ENCODE peak calls at places on chromosomes 12 and 14, in ten cellular contexts. R, S, V, C, Z, O, K, I, M and B are unnamed samples.

GRCh38 chr12:22443379-22444316 is 100.7 kb downstream of the C2CD5 start:
- DNase-seq in O (peak; percentile 67), V (peak; percentile 58), K (peak; percentile 47), I (peak; percentile 87), Z (peak; percentile 65), S (peak; percentile 71), C (peak; percentile 73), R (peak; percentile 8), M (peak; percentile 82), B (peak; percentile 73)

GRCh38 chr12:104859144-104859543 is 98.9 kb downstream of the SLC41A2 start:
- DNase-seq in C (no peak), S (no peak), M (peak; percentile 25), I (no peak), V (peak; percentile 52), Z (no peak), K (no peak), R (no peak), O (no peak), B (no peak)

GRCh38 chr12:52205584-52206308 is 13.9 kb upstream of the KRT80 start:
- DNase-seq in M (no peak), V (no peak), O (no peak), Z (no peak), C (no peak), S (no peak), R (no peak), I (no peak), K (no peak), B (no peak)

GRCh38 chr14:80629606-80630005 is 311.9 kb downstream of the CEP128 start:
- DNase-seq in Z (no peak), R (no peak), C (no peak), K (no peak), V (no peak), O (no peak), I (no peak), M (no peak), S (no peak), B (no peak)

GRCh38 chr12:47686645-47687240 is 19.1 kb downstream of the RPAP3 start:
- DNase-seq in M (peak; percentile 21), K (peak; percentile 28), I (peak; percentile 75), O (peak; percentile 22), R (no peak), C (no peak), V (peak; percentile 5), Z (no peak), S (no peak), B (no peak)

GRCh38 chr12:96457191-96457930 is 32.0 kb upstream of the CFAP54 start:
- DNase-seq in Z (no peak), O (no peak), C (no peak), I (no peak), S (no peak), M (no peak), V (no peak), K (no peak), R (no peak), B (no peak)

GRCh38 chr12:3928538-3929220 is 55.5 kb upstream of the PARP11 start:
- DNase-seq in I (no peak), Z (no peak), M (peak; percentile 52), O (no peak), C (no peak), R (no peak), K (no peak), S (no peak), V (no peak), B (no peak)

GRCh38 chr14:100065942-100066574 is 836 bp downstream of the EVL start:
- DNase-seq in M (no peak), O (peak; percentile 84), I (no peak), C (no peak), Z (no peak), R (no peak), S (peak; percentile 33), V (no peak), K (peak; percentile 87), B (no peak)

GRCh38 chr14:61382842-61383241 is 61.5 kb downstream of the PRKCH start:
- DNase-seq in C (no peak), V (no peak), R (no peak), I (no peak), O (no peak), Z (no peak), M (no peak), K (no peak), S (no peak), B (no peak)

GRCh38 chr14:102220031-102220430 is 80.3 kb downstream of the WDR20 start:
- DNase-seq in C (no peak), Z (no peak), S (no peak), O (no peak), R (no peak), M (no peak), V (no peak), I (no peak), K (no peak), B (no peak)

GRCh38 chr14:95652171-95652570 is 34.1 kb upstream of the TCL1B start:
- DNase-seq in R (no peak), S (no peak), V (no peak), O (no peak), Z (no peak), C (no peak), K (no peak), I (no peak), M (no peak), B (no peak)

GRCh38 chr12:101475751-101476305 is 692 bp downstream of the SPIC start:
- DNase-seq in C (no peak), M (no peak), V (no peak), R (no peak), Z (no peak), O (no peak), K (no peak), I (no peak), S (no peak), B (no peak)

GRCh38 chr12:118773956-118774723 is 207.2 kb upstream of the SRRM4 start:
- DNase-seq in M (no peak), S (no peak), C (no peak), R (peak; percentile 4), V (no peak), Z (no peak), K (no peak), O (no peak), I (no peak), B (no peak)

GRCh38 chr14:71725802-71726638 is 206.2 kb upstream of the RGS6 start:
- DNase-seq in O (no peak), S (no peak), R (no peak), K (no peak), Z (no peak), C (no peak), V (no peak), M (peak; percentile 55), I (no peak), B (no peak)

GRCh38 chr12:131020326-131020725 is 66.6 kb downstream of the ADGRD1 start:
- DNase-seq in Z (no peak), O (no peak), K (no peak), I (no peak), S (no peak), V (no peak), C (no peak), R (no peak), M (no peak), B (no peak)

GRCh38 chr12:93954160-93955112 is 193.9 kb upstream of the PLXNC1 start:
- DNase-seq in O (no peak), V (no peak), S (peak; percentile 14), M (no peak), Z (peak; percentile 28), R (no peak), C (no peak), K (no peak), I (no peak), B (peak; percentile 83)

GRCh38 chr12:114476159-114476558 is 70.2 kb upstream of the TBX5 start:
- DNase-seq in Z (no peak), K (no peak), I (peak; percentile 43), C (no peak), R (no peak), V (no peak), M (peak; percentile 20), O (no peak), S (no peak), B (no peak)

GRCh38 chr12:96050139-96050538 is 14.8 kb upstream of the LTA4H start:
- DNase-seq in C (no peak), O (no peak), R (no peak), V (no peak), S (no peak), Z (no peak), I (no peak), K (no peak), M (no peak), B (no peak)

GRCh38 chr14:96249016-96249415 is 7.0 kb upstream of the BDKRB1 start:
- DNase-seq in O (no peak), R (no peak), I (no peak), V (no peak), K (no peak), C (no peak), S (peak; percentile 44), Z (no peak), M (peak; percentile 76), B (no peak)

GRCh38 chr12:130446846-130447654 is 109.4 kb downstream of the PIWIL1 start:
- DNase-seq in R (no peak), M (no peak), C (no peak), K (no peak), V (no peak), S (no peak), I (no peak), O (no peak), Z (no peak), B (no peak)

GRCh38 chr12:85016423-85016822 is 19.7 kb downstream of the TSPAN19 start:
- DNase-seq in K (no peak), V (peak; percentile 11), O (no peak), S (no peak), I (peak; percentile 93), M (peak; percentile 88), Z (no peak), C (no peak), R (no peak), B (no peak)

GRCh38 chr12:42360747-42361403 is 34.9 kb downstream of the PPHLN1 start:
- DNase-seq in S (no peak), C (no peak), M (no peak), K (no peak), O (no peak), Z (no peak), I (no peak), R (no peak), V (no peak), B (no peak)

GRCh38 chr12:104742551-104742961 is 215.5 kb downstream of the SLC41A2 start:
- DNase-seq in Z (peak; percentile 41), O (no peak), V (peak; percentile 93), C (no peak), S (no peak), K (no peak), R (peak; percentile 47), I (no peak), M (no peak), B (no peak)

GRCh38 chr12:96368233-96368632 is 32.0 kb downstream of the CDK17 start:
- DNase-seq in K (no peak), I (no peak), V (peak; percentile 54), S (peak; percentile 14), M (no peak), R (peak; percentile 3), C (no peak), Z (peak; percentile 33), O (no peak), B (no peak)

GRCh38 chr12:31316964-31317363 is 9.0 kb downstream of the SINHCAF start:
- DNase-seq in M (no peak), R (no peak), I (no peak), S (no peak), C (no peak), Z (no peak), V (no peak), K (no peak), O (no peak), B (no peak)

GRCh38 chr14:72680853-72681640 is 212.9 kb downstream of the DPF3 start:
- DNase-seq in S (no peak), M (no peak), Z (no peak), V (no peak), C (no peak), K (no peak), I (no peak), O (no peak), R (no peak), B (no peak)

GRCh38 chr14:88248606-88249005 is 74.5 kb downstream of the KCNK10 start:
- DNase-seq in I (no peak), M (peak; percentile 44), K (no peak), O (no peak), C (no peak), S (no peak), V (no peak), Z (no peak), R (no peak), B (no peak)

GRCh38 chr12:6533653-6534157 is 612 bp upstream of the GAPDH start:
- DNase-seq in V (peak; percentile 91), R (peak; percentile 93), Z (peak; percentile 76), I (peak; percentile 90), S (peak; percentile 76), M (peak; percentile 90), O (no peak), C (peak; percentile 87), K (peak; percentile 32), B (peak; percentile 89)